ENCODE peak calls at places on chromosomes 7 and 10, in eight cellular contexts. F is stomach, N is SK-N-SH, Z is PC-3, H is aorta, P is endothelial cell of umbilical vein, C is keratinocyte, W is Panc1. S is an unnamed sample. For H3K4me1, the result is how much of the 10 kb centered on the place peaks cover.

GRCh38 chr10:8146650-8147049 is 92.2 kb downstream of the GATA3 start:
- DNase-seq in F (no peak), N (no peak), Z (peak), H (no peak), P (no peak), C (no peak), W (no peak), S (no peak)

GRCh38 chr10:44990302-44990655 is 10.4 kb upstream of the ZNF22 start:
- DNase-seq in F (no peak), N (no peak), Z (no peak), H (no peak), P (no peak), C (no peak), W (no peak), S (no peak)

GRCh38 chr7:24737281-24737680 is 20.0 kb downstream of the GSDME start:
- DNase-seq in F (no peak), N (no peak), Z (no peak), H (no peak), P (peak), C (no peak), W (no peak), S (no peak)

GRCh38 chr7:70097639-70098038 is 499.4 kb downstream of the AUTS2 start:
- DNase-seq in F (no peak), N (no peak), Z (no peak), H (no peak), P (no peak), C (no peak), W (no peak), S (no peak)

GRCh38 chr10:117663750-117664149 is 121.2 kb downstream of the EMX2 start:
- DNase-seq in F (no peak), N (no peak), Z (peak), H (no peak), P (no peak), C (no peak), W (peak), S (no peak)

GRCh38 chr10:10873289-10873688 is 144.4 kb upstream of the CELF2 start:
- DNase-seq in F (no peak), N (no peak), Z (no peak), H (no peak), P (peak), C (no peak), W (no peak), S (no peak)

GRCh38 chr7:73960548-73960947 is 67.4 kb upstream of the ELN start:
- DNase-seq in F (peak), N (no peak), Z (peak), H (no peak), P (no peak), C (no peak), W (no peak), S (no peak)

GRCh38 chr10:84343831-84344230 is 15.4 kb downstream of the CCSER2 start:
- DNase-seq in F (no peak), N (no peak), Z (no peak), H (no peak), P (no peak), C (no peak), W (no peak), S (no peak)

GRCh38 chr7:45985902-45986301 is 64.8 kb upstream of the IGFBP3 start:
- DNase-seq in F (no peak), N (no peak), Z (peak), H (no peak), P (no peak), C (no peak), W (no peak), S (no peak)

GRCh38 chr7:40579401-40579800 is 444.6 kb downstream of the SUGCT start:
- DNase-seq in F (no peak), N (no peak), Z (no peak), H (no peak), P (no peak), C (no peak), W (no peak), S (no peak)

GRCh38 chr7:129644634-129645230 is 33.2 kb downstream of the NRF1 start:
- DNase-seq in F (no peak), N (peak), Z (peak), H (no peak), P (peak), C (no peak), W (peak), S (no peak)

GRCh38 chr10:97673736-97674525 is 13.1 kb downstream of the AVPI1 start:
- DNase-seq in F (no peak), N (no peak), Z (peak), H (no peak), P (no peak), C (no peak), W (no peak), S (no peak)

GRCh38 chr7:140678816-140679130 is 6.0 kb downstream of the ADCK2 start:
- DNase-seq in F (peak), N (no peak), Z (no peak), H (no peak), P (no peak), C (no peak), W (no peak), S (no peak)

GRCh38 chr10:99709480-99710229 is 22.3 kb downstream of the COX15 start:
- DNase-seq in F (no peak), N (no peak), Z (no peak), H (no peak), P (no peak), C (peak), W (no peak), S (no peak)

GRCh38 chr7:120547605-120548004 is 274.6 kb downstream of the KCND2 start:
- DNase-seq in F (no peak), N (no peak), Z (no peak), H (no peak), P (no peak), C (no peak), W (no peak), S (no peak)

GRCh38 chr7:68176974-68177373 is 1180.3 kb downstream of the TYW1 start:
- DNase-seq in F (peak), N (peak), Z (peak), H (no peak), P (no peak), C (peak), W (peak), S (no peak)

GRCh38 chr10:110138197-110138812 is 69.1 kb upstream of the MXI1 start:
- DNase-seq in F (no peak), N (peak), Z (peak), H (no peak), P (peak), C (no peak), W (peak), S (no peak)

GRCh38 chr10:74079914-74080590 is 70.6 kb downstream of the AP3M1 start:
- DNase-seq in F (no peak), N (no peak), Z (peak), H (no peak), P (no peak), C (no peak), W (peak), S (no peak)

GRCh38 chr7:44921607-44922350 is 36.4 kb upstream of the PURB start:
- DNase-seq in F (peak), N (peak), Z (peak), H (peak), P (peak), C (peak), W (peak), S (peak)

GRCh38 chr7:77569514-77570232 is 32.6 kb downstream of the PTPN12 start:
- DNase-seq in F (no peak), N (no peak), Z (no peak), H (no peak), P (peak), C (no peak), W (no peak), S (no peak)

GRCh38 chr10:114868801-114869200 is 47.2 kb downstream of the FHIP2A start:
- DNase-seq in F (no peak), N (no peak), Z (peak), H (no peak), P (no peak), C (no peak), W (no peak), S (no peak)

GRCh38 chr10:84499846-84500245 is 171.5 kb downstream of the CCSER2 start:
- DNase-seq in F (no peak), N (peak), Z (no peak), H (no peak), P (peak), C (no peak), W (no peak), S (no peak)

GRCh38 chr7:96135241-96135640 is 186.7 kb downstream of the SLC25A13 start:
- DNase-seq in F (no peak), N (no peak), Z (peak), H (no peak), P (no peak), C (peak), W (no peak), S (no peak)

GRCh38 chr7:79666472-79666871 is 213.0 kb upstream of the MAGI2 start:
- DNase-seq in F (no peak), N (no peak), Z (no peak), H (no peak), P (no peak), C (no peak), W (no peak), S (no peak)

GRCh38 chr10:75911426-75911825 is 480.0 kb downstream of the LRMDA start:
- DNase-seq in F (no peak), N (no peak), Z (peak), H (no peak), P (no peak), C (no peak), W (no peak), S (no peak)

GRCh38 chr10:20970708-20971107 is 73.6 kb upstream of the NEBL start:
- DNase-seq in F (no peak), N (no peak), Z (no peak), H (no peak), P (no peak), C (no peak), W (no peak), S (no peak)

GRCh38 chr10:68007356-68007755 is 67.7 kb downstream of the HERC4 start:
- DNase-seq in F (no peak), N (no peak), Z (no peak), H (no peak), P (no peak), C (no peak), W (no peak), S (no peak)

GRCh38 chr10:71927159-71927558 is 37.0 kb upstream of the CHST3 start:
- DNase-seq in F (no peak), N (no peak), Z (no peak), H (no peak), P (no peak), C (no peak), W (no peak), S (no peak)

GRCh38 chr10:113073549-113074189 is 123.6 kb downstream of the TCF7L2 start:
- DNase-seq in F (peak), N (peak), Z (peak), H (peak), P (peak), C (peak), W (peak), S (peak)

GRCh38 chr10:129033790-129034272 is 433.2 kb upstream of the MGMT start:
- DNase-seq in F (peak), N (no peak), Z (no peak), H (no peak), P (no peak), C (no peak), W (no peak), S (no peak)

GRCh38 chr10:86017841-86018734 is 348.5 kb downstream of the GRID1 start:
- DNase-seq in F (no peak), N (no peak), Z (no peak), H (no peak), P (no peak), C (no peak), W (no peak), S (no peak)

GRCh38 chr7:43522406-43523156 is 60.3 kb upstream of the STK17A start:
- DNase-seq in F (no peak), N (no peak), Z (peak), H (no peak), P (no peak), C (peak), W (no peak), S (no peak)

GRCh38 chr10:86687750-86688149 is 19.4 kb downstream of the LDB3 start:
- DNase-seq in F (no peak), N (no peak), Z (no peak), H (no peak), P (no peak), C (no peak), W (no peak), S (no peak)

GRCh38 chr7:11329626-11330025 is 356.0 kb downstream of the PHF14 start:
- DNase-seq in F (no peak), N (no peak), Z (no peak), H (no peak), P (no peak), C (no peak), W (no peak), S (no peak)

GRCh38 chr7:28986723-28987122 is 28.6 kb upstream of the TRIL start:
- DNase-seq in F (no peak), N (no peak), Z (no peak), H (no peak), P (no peak), C (no peak), W (no peak), S (no peak)

GRCh38 chr7:585229-585711 is 65.6 kb upstream of the PDGFA start:
- DNase-seq in F (no peak), N (no peak), Z (no peak), H (peak), P (no peak), C (no peak), W (no peak), S (no peak)

GRCh38 chr10:693506-693905 is 4.0 kb upstream of the DIP2C start:
- DNase-seq in F (peak), N (no peak), Z (peak), H (no peak), P (no peak), C (peak), W (no peak), S (no peak)

GRCh38 chr10:117740696-117741222 is 198.2 kb downstream of the EMX2 start:
- DNase-seq in F (no peak), N (no peak), Z (no peak), H (no peak), P (no peak), C (no peak), W (no peak), S (no peak)

GRCh38 chr7:52498319-52498718 is 537.1 kb upstream of the POM121L12 start:
- DNase-seq in F (no peak), N (no peak), Z (no peak), H (no peak), P (peak), C (no peak), W (no peak), S (no peak)

GRCh38 chr10:70491614-70492013 is 13.0 kb downstream of the PALD1 start:
- DNase-seq in F (no peak), N (no peak), Z (no peak), H (no peak), P (no peak), C (no peak), W (no peak), S (no peak)
- H3K4me1 ChIP-seq in F (under half), N (under half), Z (under half), H (under half), P (under half), C (under half), W (under half), S (under half)

GRCh38 chr7:92325850-92326249 is 80.1 kb downstream of the ANKIB1 start:
- DNase-seq in F (no peak), N (no peak), Z (no peak), H (no peak), P (no peak), C (no peak), W (no peak), S (no peak)
- H3K27ac ChIP-seq in F (no peak), N (no peak), Z (no peak), H (no peak), P (no peak), C (no peak), W (no peak), S (no peak)

GRCh38 chr7:105035349-105035748 is 21.3 kb downstream of the KMT2E start:
- DNase-seq in F (no peak), N (no peak), Z (no peak), H (no peak), P (no peak), C (no peak), W (no peak), S (no peak)
- H3K4me1 ChIP-seq in F (half or more), N (under half), Z (under half), H (under half), P (under half), C (under half), W (under half), S (under half)

GRCh38 chr7:107996072-107996824 is 6.7 kb downstream of the LAMB1 start:
- DNase-seq in F (no peak), N (peak), Z (peak), H (no peak), P (peak), C (no peak), W (no peak), S (no peak)
- H3K27ac ChIP-seq in F (no peak), N (peak), Z (peak), H (no peak), P (peak), C (peak), W (peak), S (peak)

GRCh38 chr7:90411510-90411909 is 8.2 kb downstream of the CLDN12 start:
- DNase-seq in F (no peak), N (no peak), Z (peak), H (no peak), P (peak), C (no peak), W (no peak), S (no peak)
- H3K4me1 ChIP-seq in F (half or more), N (under half), Z (under half), H (under half), P (under half), C (under half), W (under half), S (under half)

GRCh38 chr10:30189254-30189583 is 129.8 kb upstream of the JCAD start:
- DNase-seq in F (no peak), N (no peak), Z (no peak), H (no peak), P (no peak), C (no peak), W (no peak), S (no peak)
- H3K27ac ChIP-seq in F (peak), N (no peak), Z (no peak), H (no peak), P (peak), C (no peak), W (peak), S (no peak)

GRCh38 chr7:15750741-15751140 is 64.3 kb upstream of the MEOX2 start:
- DNase-seq in F (no peak), N (no peak), Z (no peak), H (no peak), P (no peak), C (no peak), W (no peak), S (no peak)

GRCh38 chr7:15747187-15748111 is 61.0 kb upstream of the MEOX2 start:
- DNase-seq in F (no peak), N (no peak), Z (no peak), H (no peak), P (no peak), C (no peak), W (no peak), S (no peak)

GRCh38 chr7:15751191-15751701 is 64.8 kb upstream of the MEOX2 start:
- DNase-seq in F (no peak), N (no peak), Z (no peak), H (no peak), P (no peak), C (no peak), W (no peak), S (no peak)

GRCh38 chr7:15753834-15754600 is 67.5 kb upstream of the MEOX2 start:
- DNase-seq in F (no peak), N (no peak), Z (no peak), H (no peak), P (no peak), C (no peak), W (no peak), S (no peak)

GRCh38 chr7:15749631-15750030 is 63.1 kb upstream of the MEOX2 start:
- DNase-seq in F (no peak), N (no peak), Z (no peak), H (no peak), P (no peak), C (no peak), W (no peak), S (no peak)
- H3K4me1 ChIP-seq in F (under half), N (under half), Z (under half), H (under half), P (under half), C (under half), W (under half), S (under half)

GRCh38 chr7:4145576-4145975 is 536.5 kb upstream of the FOXK1 start:
- DNase-seq in F (no peak), N (peak), Z (no peak), H (peak), P (no peak), C (no peak), W (no peak), S (no peak)
- H3K27ac ChIP-seq in F (no peak), N (no peak), Z (no peak), H (no peak), P (no peak), C (no peak), W (no peak), S (no peak)

DNA sequence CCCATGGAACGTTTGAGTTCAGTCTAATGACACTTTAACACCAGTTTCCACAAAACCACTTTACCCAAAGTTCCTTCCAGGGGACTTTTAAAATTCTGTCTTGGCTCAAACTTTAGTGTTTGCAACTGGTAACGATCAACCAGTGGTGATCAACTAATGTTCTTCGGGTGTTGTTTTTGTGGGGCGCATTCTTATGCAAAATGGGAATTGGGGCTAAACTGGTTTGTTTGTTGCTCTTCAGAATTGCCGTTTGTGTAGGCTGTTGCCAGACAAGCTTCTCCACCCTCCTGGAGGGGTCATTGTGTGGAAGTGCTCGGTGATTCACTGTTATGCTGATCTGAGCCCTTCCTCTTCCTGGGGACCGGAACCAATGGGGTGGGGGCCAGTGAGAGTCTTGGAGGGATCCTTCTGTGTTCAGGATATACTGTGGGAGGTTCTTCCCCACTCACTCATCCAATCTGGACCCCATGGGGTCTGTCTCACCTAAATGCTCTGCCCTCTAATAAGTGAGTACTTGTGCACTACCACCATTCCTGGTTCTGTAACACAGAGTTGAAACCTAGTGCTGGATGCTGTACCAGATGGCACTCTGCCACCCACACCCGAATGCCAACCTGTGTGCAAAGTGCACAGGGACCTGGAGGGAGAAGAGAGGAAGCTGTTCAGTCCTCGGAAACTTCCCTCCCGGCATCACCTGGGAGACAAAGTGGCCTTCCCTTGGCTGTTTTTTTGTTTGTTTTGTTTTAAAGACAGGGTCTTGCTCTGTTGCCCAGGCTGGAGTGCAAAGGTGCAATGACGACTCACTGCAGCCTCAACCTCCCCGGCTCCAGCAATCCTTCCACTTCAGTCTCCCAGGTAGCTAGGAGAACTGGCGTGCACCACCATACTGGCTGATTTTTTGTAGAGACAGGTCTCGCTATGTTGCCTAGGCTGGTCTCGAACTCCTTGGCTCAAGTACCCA is 2.1 kb downstream of the NFE2L3 start:
- DNase-seq in F (peak), N (no peak), Z (peak), H (no peak), P (peak), C (no peak), W (no peak), S (no peak)
- H3K4me1 ChIP-seq in F (half or more), N (under half), Z (half or more), H (under half), P (half or more), C (under half), W (under half), S (under half)

DNA sequence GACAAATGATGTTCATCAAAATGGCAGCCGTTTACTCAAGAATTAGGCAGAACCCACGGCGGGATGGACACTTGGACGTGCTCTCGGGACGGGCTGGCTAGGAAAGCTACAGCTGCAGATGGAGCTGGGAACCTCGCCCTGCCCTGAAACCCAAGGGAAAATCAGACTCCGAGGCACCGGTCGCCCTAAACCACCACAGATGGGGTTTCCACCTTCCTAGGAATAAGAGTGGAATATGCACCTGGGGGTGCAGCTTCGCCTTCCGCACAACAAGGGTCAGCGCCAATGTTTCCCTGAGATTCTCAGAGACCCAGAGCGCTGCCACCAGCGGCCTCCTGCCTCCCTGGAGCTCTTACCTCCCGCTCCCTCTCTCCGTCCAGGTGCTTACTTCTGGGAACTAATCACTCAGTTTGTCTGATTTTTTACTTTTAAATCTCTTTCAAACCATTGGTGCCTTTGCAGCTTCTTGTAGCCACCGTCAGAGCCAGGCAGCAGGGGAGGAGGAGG is 122.7 kb downstream of the DYNC2I1 start:
- DNase-seq in F (no peak), N (no peak), Z (no peak), H (no peak), P (no peak), C (no peak), W (no peak), S (no peak)
- H3K27ac ChIP-seq in F (peak), N (no peak), Z (no peak), H (no peak), P (no peak), C (no peak), W (no peak), S (no peak)